ENCODE peak calls at places on chromosomes 5 and 9, in four cellular contexts. M is uterus, U is Peyer's patch, X is A549. R is an unnamed sample.

GRCh38 chr9:126523621-126524111 is 90.1 kb upstream of the LMX1B start:
- DNase-seq in M (no peak), U (peak), X (no peak), R (no peak)

GRCh38 chr5:56160723-56161445 is 72.2 kb downstream of the ANKRD55 start:
- DNase-seq in M (no peak), U (no peak), X (no peak), R (no peak)

GRCh38 chr9:21082671-21083070 is 4.9 kb upstream of the IFNB1 start:
- DNase-seq in M (no peak), U (no peak), X (no peak), R (no peak)

GRCh38 chr9:113808391-113809191 is 67.5 kb upstream of the ZNF618 start:
- DNase-seq in M (peak), U (no peak), X (no peak), R (peak)

GRCh38 chr9:99906403-99907207 is at the start of gene STX17:
- DNase-seq in M (peak), U (peak), X (peak), R (peak)

GRCh38 chr5:75512383-75513074 is 838 bp downstream of the POLK start:
- DNase-seq in M (no peak), U (no peak), X (no peak), R (no peak)

GRCh38 chr5:125058185-125058826 is 311.9 kb upstream of the ZNF608 start:
- DNase-seq in M (no peak), U (no peak), X (no peak), R (no peak)

GRCh38 chr5:65718576-65719310 is 3.2 kb downstream of the SGTB start:
- DNase-seq in M (no peak), U (no peak), X (no peak), R (no peak)

GRCh38 chr9:91187965-91188344 is 173.8 kb downstream of the AUH start:
- DNase-seq in M (no peak), U (no peak), X (no peak), R (no peak)

GRCh38 chr5:178130576-178131445 is at the start of gene RMND5B:
- DNase-seq in M (peak), U (peak), X (peak), R (peak)
- TF ChIP-seq POLR2A in M (peak), U (peak), X (peak), R (no peak)

GRCh38 chr9:128265348-128265847 is 10.4 kb downstream of the GOLGA2 start:
- DNase-seq in M (no peak), U (no peak), X (no peak), R (no peak)

GRCh38 chr9:128262687-128263086 is 13.1 kb downstream of the GOLGA2 start:
- DNase-seq in M (no peak), U (no peak), X (no peak), R (no peak)

GRCh38 chr9:128271112-128271511 is 4.7 kb downstream of the GOLGA2 start:
- DNase-seq in M (no peak), U (no peak), X (no peak), R (no peak)

GRCh38 chr9:128271512-128271911 is 4.3 kb downstream of the GOLGA2 start:
- DNase-seq in M (no peak), U (no peak), X (no peak), R (no peak)

GRCh38 chr9:128266868-128267590 is 8.8 kb downstream of the GOLGA2 start:
- DNase-seq in M (no peak), U (no peak), X (no peak), R (no peak)
- TF ChIP-seq POLR2A in M (no peak), U (no peak), X (no peak), R (no peak)

DNA sequence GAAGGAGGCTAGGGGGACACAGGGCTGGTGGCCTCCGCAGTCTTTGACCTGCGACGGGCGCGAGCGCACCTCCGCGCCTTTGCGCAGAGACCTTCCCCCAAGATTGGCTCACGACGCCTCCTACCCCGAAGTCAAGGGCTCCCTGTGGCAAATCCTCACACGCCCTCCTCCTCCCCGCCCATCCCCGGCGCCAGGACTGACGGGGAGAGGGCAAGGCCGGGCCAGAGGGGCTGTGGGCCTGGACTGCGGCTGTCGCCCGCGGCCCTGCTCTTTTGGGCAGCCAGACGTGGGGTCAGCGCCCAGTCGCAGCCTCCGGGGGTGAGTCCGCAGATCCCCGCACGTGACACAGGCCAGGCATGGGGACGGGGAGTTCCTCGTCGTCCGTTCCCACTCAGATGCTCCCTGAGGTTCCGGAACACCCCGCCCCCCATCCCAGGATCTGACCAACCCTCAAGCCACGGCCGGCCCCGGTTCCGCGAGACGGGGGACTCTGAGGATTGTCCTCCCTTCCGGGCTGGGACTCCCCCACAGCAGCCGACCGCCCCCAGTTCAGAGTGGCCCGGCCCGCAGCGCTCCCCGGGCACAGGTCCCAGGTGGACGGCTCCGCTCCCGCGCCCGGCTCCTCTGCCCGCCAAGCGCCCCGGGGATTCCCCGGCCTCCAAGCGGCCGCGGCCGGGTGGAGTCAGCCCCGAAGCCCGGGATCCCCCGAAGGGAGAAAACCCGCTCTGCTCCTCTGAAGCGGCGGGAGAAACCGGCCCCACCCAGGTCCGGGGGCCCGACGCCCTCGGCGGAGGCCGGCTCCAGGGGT is 534 bp upstream of the ANKRD33B start:
- DNase-seq in M (peak), U (peak), X (peak), R (peak)
- TF ChIP-seq POLR2A in M (no peak), U (no peak), X (no peak), R (no peak)

DNA sequence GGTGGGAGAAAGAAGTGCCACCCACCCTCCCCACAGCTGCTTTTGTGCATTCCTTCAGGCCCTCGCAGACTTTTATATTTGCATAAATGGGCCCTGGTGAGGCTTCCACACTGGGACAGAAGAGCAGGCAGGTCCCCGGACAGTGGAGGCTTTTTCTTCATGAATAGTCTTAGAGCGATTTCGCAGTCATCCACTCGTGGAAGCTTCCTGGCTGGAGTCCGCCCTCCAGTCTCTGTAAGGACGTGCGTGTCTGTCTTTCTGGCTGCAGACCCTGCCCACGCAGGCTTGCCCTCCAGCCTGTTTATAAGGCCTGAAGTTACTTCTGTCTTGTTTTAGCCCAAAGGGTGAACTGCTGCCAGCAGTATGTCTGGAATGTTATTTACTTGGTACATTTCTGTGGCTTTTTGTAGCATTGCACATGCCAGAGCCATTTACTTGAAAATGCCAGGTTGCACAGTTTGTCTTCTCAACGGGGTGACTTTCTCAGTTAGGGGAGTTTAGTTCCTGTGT is 195.7 kb downstream of the AOPEP start:
- DNase-seq in M (peak), U (no peak), X (no peak), R (peak)
- TF ChIP-seq POLR2A in M (no peak), U (no peak), X (no peak), R (peak)

DNA sequence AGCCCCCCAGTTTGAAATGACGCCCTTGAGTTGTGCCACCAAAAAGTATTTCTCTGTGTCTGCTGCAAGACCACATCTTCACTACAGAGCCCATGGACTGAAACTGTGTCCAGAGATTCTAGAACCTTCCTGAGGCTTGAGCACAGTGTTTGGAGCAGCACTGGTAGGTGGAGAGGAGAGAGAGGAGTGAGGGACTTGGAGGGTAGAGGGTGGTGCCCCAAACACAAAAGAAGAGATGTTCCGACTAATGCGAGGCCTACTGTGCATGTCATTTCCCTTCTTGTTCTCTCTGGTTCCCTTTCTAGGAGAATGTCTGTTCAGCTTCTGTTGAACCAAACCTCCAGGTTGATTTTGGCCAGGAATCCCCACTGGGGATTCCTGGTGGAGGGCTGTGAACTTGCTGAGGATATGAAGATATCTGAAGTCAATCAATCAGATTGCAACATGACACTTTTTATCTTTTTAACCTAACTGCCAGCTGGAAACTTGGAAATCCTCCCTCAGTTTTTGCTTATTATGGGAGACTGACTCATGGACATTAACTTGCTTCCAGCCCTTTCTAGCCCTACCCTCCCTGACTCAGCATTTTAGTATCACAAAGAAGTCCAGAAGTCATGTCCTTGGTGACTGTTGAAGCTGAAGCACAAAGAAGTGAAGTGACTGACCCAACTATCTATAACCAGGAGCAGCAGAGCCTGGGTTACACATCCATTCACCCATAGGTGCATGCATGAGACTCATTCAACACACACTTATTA is 154.5 kb downstream of the NR3C1 start:
- DNase-seq in M (no peak), U (no peak), X (no peak), R (no peak)
- TF ChIP-seq POLR2A in M (no peak), U (no peak), X (no peak), R (no peak)

GRCh38 chr9:111936391-111936790 is 39.8 kb downstream of the UGCG start:
- DNase-seq in M (no peak), U (no peak), X (no peak), R (no peak)
- TF ChIP-seq POLR2A in M (no peak), U (no peak), X (no peak), R (no peak)

GRCh38 chr5:64333891-64334290 is 168.2 kb downstream of the RNF180 start:
- DNase-seq in M (no peak), U (no peak), X (no peak), R (no peak)
- TF ChIP-seq POLR2A in M (no peak), U (no peak), X (no peak), R (no peak)

GRCh38 chr9:33032292-33032691 is 7.2 kb downstream of the DNAJA1 start:
- DNase-seq in M (no peak), U (no peak), X (no peak), R (no peak)

GRCh38 chr9:33032865-33033264 is 7.8 kb downstream of the DNAJA1 start:
- DNase-seq in M (no peak), U (no peak), X (no peak), R (no peak)

GRCh38 chr9:33025572-33026347 is 687 bp downstream of the DNAJA1 start:
- DNase-seq in M (peak), U (peak), X (no peak), R (peak)

GRCh38 chr9:33030285-33030684 is 5.2 kb downstream of the DNAJA1 start:
- DNase-seq in M (no peak), U (no peak), X (no peak), R (no peak)

GRCh38 chr9:33029106-33029788 is 4.2 kb downstream of the DNAJA1 start:
- DNase-seq in M (no peak), U (no peak), X (no peak), R (no peak)
- TF ChIP-seq POLR2A in M (no peak), U (no peak), X (no peak), R (no peak)

DNA sequence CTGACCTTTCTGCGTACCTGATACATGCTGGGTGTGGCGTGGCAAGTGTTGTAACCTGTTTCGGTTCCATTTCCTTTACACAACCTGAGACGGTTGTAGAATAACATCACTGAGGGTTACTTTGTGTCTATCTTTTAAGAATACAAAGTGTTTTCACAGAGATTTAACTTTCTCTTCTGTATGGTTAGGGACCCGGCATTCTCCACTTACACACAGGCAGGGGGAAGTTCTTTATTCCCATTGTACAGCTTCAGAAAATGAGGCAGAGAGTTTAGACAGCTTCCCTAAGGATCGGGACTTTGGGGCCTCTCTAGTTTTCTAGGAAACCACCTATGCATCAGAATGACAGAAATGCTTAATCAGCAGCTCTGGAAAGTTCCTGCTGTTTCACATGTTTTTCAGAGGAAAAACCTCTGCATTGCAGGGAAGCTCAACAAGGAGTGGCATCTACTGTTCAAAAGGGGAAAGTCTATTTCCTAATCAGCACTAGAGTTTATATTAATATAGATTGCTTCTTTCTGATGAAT is 41.3 kb downstream of the CAST start:
- DNase-seq in M (no peak), U (peak), X (no peak), R (no peak)
- TF ChIP-seq POLR2A in M (no peak), U (peak), X (no peak), R (no peak)